ENCODE peak calls at places on chromosomes 16 and 17, in ten cellular contexts. One of them, this sample, is unnamed. For H3K4me1, the result is how much of the 10 kb centered on the place peaks cover.

GRCh38 chr17:1059131-1059795 is 62.3 kb downstream of the TIMM22 start:
- DNase-seq in IMR-90: no peak
- DNase-seq in heart right ventricle: no peak
- DNase-seq in pancreas: no peak
- DNase-seq in left ventricle myocardium inferior: no peak
- DNase-seq in body of pancreas: no peak
- DNase-seq in K562: no peak
- DNase-seq in hepatocyte: no peak
- DNase-seq in neural progenitor cell: no peak
- DNase-seq in ovary: no peak
- DNase-seq in this sample: no peak

GRCh38 chr17:83098241-83099085 is 19.1 kb downstream of the METRNL start:
- DNase-seq in IMR-90: no peak
- DNase-seq in heart right ventricle: no peak
- DNase-seq in pancreas: no peak
- DNase-seq in left ventricle myocardium inferior: no peak
- DNase-seq in body of pancreas: no peak
- DNase-seq in K562: no peak
- DNase-seq in hepatocyte: peak
- DNase-seq in neural progenitor cell: peak
- DNase-seq in ovary: no peak
- DNase-seq in this sample: no peak

GRCh38 chr17:72588961-72589360 is 468.1 kb downstream of the SOX9 start:
- DNase-seq in IMR-90: peak
- DNase-seq in heart right ventricle: no peak
- DNase-seq in pancreas: peak
- DNase-seq in left ventricle myocardium inferior: no peak
- DNase-seq in body of pancreas: peak
- DNase-seq in K562: no peak
- DNase-seq in hepatocyte: peak
- DNase-seq in neural progenitor cell: no peak
- DNase-seq in ovary: no peak
- DNase-seq in this sample: no peak

GRCh38 chr16:47523342-47524006 is 62.3 kb downstream of the PHKB start:
- DNase-seq in IMR-90: no peak
- DNase-seq in heart right ventricle: no peak
- DNase-seq in pancreas: no peak
- DNase-seq in left ventricle myocardium inferior: no peak
- DNase-seq in body of pancreas: no peak
- DNase-seq in K562: no peak
- DNase-seq in hepatocyte: no peak
- DNase-seq in neural progenitor cell: no peak
- DNase-seq in ovary: no peak
- DNase-seq in this sample: no peak

GRCh38 chr17:31495049-31495885 is 103.8 kb downstream of the RAB11FIP4 start:
- DNase-seq in IMR-90: no peak
- DNase-seq in heart right ventricle: no peak
- DNase-seq in pancreas: peak
- DNase-seq in left ventricle myocardium inferior: no peak
- DNase-seq in body of pancreas: peak
- DNase-seq in K562: no peak
- DNase-seq in hepatocyte: no peak
- DNase-seq in neural progenitor cell: no peak
- DNase-seq in ovary: no peak
- DNase-seq in this sample: no peak

GRCh38 chr16:85641305-85641704 is 28.2 kb downstream of the GSE1 start:
- DNase-seq in IMR-90: no peak
- DNase-seq in heart right ventricle: no peak
- DNase-seq in pancreas: peak
- DNase-seq in left ventricle myocardium inferior: no peak
- DNase-seq in body of pancreas: no peak
- DNase-seq in K562: no peak
- DNase-seq in hepatocyte: no peak
- DNase-seq in neural progenitor cell: no peak
- DNase-seq in ovary: peak
- DNase-seq in this sample: no peak

GRCh38 chr16:46975165-46975564 is 1.7 kb upstream of the DNAJA2 start:
- DNase-seq in IMR-90: no peak
- DNase-seq in heart right ventricle: no peak
- DNase-seq in pancreas: no peak
- DNase-seq in left ventricle myocardium inferior: no peak
- DNase-seq in body of pancreas: no peak
- DNase-seq in K562: no peak
- DNase-seq in hepatocyte: no peak
- DNase-seq in neural progenitor cell: no peak
- DNase-seq in ovary: peak
- DNase-seq in this sample: no peak

GRCh38 chr17:38418693-38419507 is 9.4 kb upstream of the ARHGAP23 start:
- DNase-seq in IMR-90: no peak
- DNase-seq in heart right ventricle: no peak
- DNase-seq in pancreas: no peak
- DNase-seq in left ventricle myocardium inferior: no peak
- DNase-seq in body of pancreas: no peak
- DNase-seq in K562: peak
- DNase-seq in hepatocyte: no peak
- DNase-seq in neural progenitor cell: peak
- DNase-seq in ovary: no peak
- DNase-seq in this sample: no peak

GRCh38 chr16:88965826-88966480 is 11.1 kb downstream of the CBFA2T3 start:
- DNase-seq in IMR-90: no peak
- DNase-seq in heart right ventricle: no peak
- DNase-seq in pancreas: no peak
- DNase-seq in left ventricle myocardium inferior: no peak
- DNase-seq in body of pancreas: no peak
- DNase-seq in K562: no peak
- DNase-seq in hepatocyte: no peak
- DNase-seq in neural progenitor cell: no peak
- DNase-seq in ovary: no peak
- DNase-seq in this sample: peak

GRCh38 chr16:88969361-88969831 is 7.6 kb downstream of the CBFA2T3 start:
- DNase-seq in IMR-90: no peak
- DNase-seq in heart right ventricle: no peak
- DNase-seq in pancreas: no peak
- DNase-seq in left ventricle myocardium inferior: no peak
- DNase-seq in body of pancreas: no peak
- DNase-seq in K562: no peak
- DNase-seq in hepatocyte: no peak
- DNase-seq in neural progenitor cell: peak
- DNase-seq in ovary: no peak
- DNase-seq in this sample: no peak

GRCh38 chr16:88966986-88967799 is 9.8 kb downstream of the CBFA2T3 start:
- DNase-seq in IMR-90: no peak
- DNase-seq in heart right ventricle: no peak
- DNase-seq in pancreas: no peak
- DNase-seq in left ventricle myocardium inferior: no peak
- DNase-seq in body of pancreas: no peak
- DNase-seq in K562: no peak
- DNase-seq in hepatocyte: no peak
- DNase-seq in neural progenitor cell: no peak
- DNase-seq in ovary: no peak
- DNase-seq in this sample: no peak

GRCh38 chr16:88968589-88969280 is 8.3 kb downstream of the CBFA2T3 start:
- DNase-seq in IMR-90: no peak
- DNase-seq in heart right ventricle: no peak
- DNase-seq in pancreas: no peak
- DNase-seq in left ventricle myocardium inferior: no peak
- DNase-seq in body of pancreas: no peak
- DNase-seq in K562: no peak
- DNase-seq in hepatocyte: no peak
- DNase-seq in neural progenitor cell: no peak
- DNase-seq in ovary: no peak
- DNase-seq in this sample: no peak

GRCh38 chr16:88967800-88968588 is 9.0 kb downstream of the CBFA2T3 start:
- DNase-seq in IMR-90: no peak
- DNase-seq in heart right ventricle: no peak
- DNase-seq in pancreas: no peak
- DNase-seq in left ventricle myocardium inferior: no peak
- DNase-seq in body of pancreas: no peak
- DNase-seq in K562: no peak
- DNase-seq in hepatocyte: no peak
- DNase-seq in neural progenitor cell: no peak
- DNase-seq in ovary: no peak
- DNase-seq in this sample: no peak
- H3K4me3 ChIP-seq in IMR-90: no peak
- H3K4me3 ChIP-seq in heart right ventricle: no peak
- H3K4me3 ChIP-seq in pancreas: no peak
- H3K4me3 ChIP-seq in left ventricle myocardium inferior: no peak
- H3K4me3 ChIP-seq in body of pancreas: no peak
- H3K4me3 ChIP-seq in K562: no peak
- H3K4me3 ChIP-seq in hepatocyte: no peak
- H3K4me3 ChIP-seq in neural progenitor cell: no peak
- H3K4me3 ChIP-seq in ovary: no peak
- H3K4me3 ChIP-seq in this sample: peak

GRCh38 chr17:67490471-67490870 is 113.4 kb downstream of the PITPNC1 start:
- DNase-seq in IMR-90: no peak
- DNase-seq in heart right ventricle: no peak
- DNase-seq in pancreas: no peak
- DNase-seq in left ventricle myocardium inferior: no peak
- DNase-seq in body of pancreas: no peak
- DNase-seq in K562: no peak
- DNase-seq in hepatocyte: no peak
- DNase-seq in neural progenitor cell: peak
- DNase-seq in ovary: no peak
- DNase-seq in this sample: peak

GRCh38 chr17:67487506-67487905 is 110.4 kb downstream of the PITPNC1 start:
- DNase-seq in IMR-90: peak
- DNase-seq in heart right ventricle: no peak
- DNase-seq in pancreas: no peak
- DNase-seq in left ventricle myocardium inferior: no peak
- DNase-seq in body of pancreas: no peak
- DNase-seq in K562: no peak
- DNase-seq in hepatocyte: no peak
- DNase-seq in neural progenitor cell: no peak
- DNase-seq in ovary: no peak
- DNase-seq in this sample: no peak

GRCh38 chr17:67488161-67488560 is 111.1 kb downstream of the PITPNC1 start:
- DNase-seq in IMR-90: no peak
- DNase-seq in heart right ventricle: peak
- DNase-seq in pancreas: no peak
- DNase-seq in left ventricle myocardium inferior: peak
- DNase-seq in body of pancreas: peak
- DNase-seq in K562: no peak
- DNase-seq in hepatocyte: no peak
- DNase-seq in neural progenitor cell: no peak
- DNase-seq in ovary: no peak
- DNase-seq in this sample: no peak

GRCh38 chr17:67488768-67489167 is 111.7 kb downstream of the PITPNC1 start:
- DNase-seq in IMR-90: no peak
- DNase-seq in heart right ventricle: no peak
- DNase-seq in pancreas: no peak
- DNase-seq in left ventricle myocardium inferior: no peak
- DNase-seq in body of pancreas: no peak
- DNase-seq in K562: no peak
- DNase-seq in hepatocyte: no peak
- DNase-seq in neural progenitor cell: no peak
- DNase-seq in ovary: no peak
- DNase-seq in this sample: no peak

DNA sequence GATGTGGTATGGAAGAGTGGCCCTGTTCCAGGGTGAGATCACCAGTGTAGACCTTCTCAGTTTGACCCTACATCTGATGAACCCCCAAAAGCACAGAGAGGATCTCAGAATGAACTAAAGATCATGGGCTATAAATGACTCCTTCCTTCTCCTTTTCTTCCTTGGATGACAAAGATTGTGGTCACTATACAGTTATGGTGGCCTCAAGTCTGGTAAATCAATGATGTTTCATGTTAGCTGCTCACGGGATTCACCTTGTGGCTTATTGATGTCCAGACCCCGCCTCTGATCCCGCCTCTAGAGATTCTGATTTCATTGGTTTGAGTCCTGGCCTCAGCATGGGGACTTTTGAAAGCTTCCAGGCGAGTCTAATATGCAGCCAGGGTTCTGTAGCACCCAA is 112.2 kb downstream of the PITPNC1 start:
- DNase-seq in IMR-90: no peak
- DNase-seq in heart right ventricle: no peak
- DNase-seq in pancreas: no peak
- DNase-seq in left ventricle myocardium inferior: no peak
- DNase-seq in body of pancreas: no peak
- DNase-seq in K562: no peak
- DNase-seq in hepatocyte: no peak
- DNase-seq in neural progenitor cell: no peak
- DNase-seq in ovary: no peak
- DNase-seq in this sample: no peak
- H3K4me1 ChIP-seq in IMR-90: under half
- H3K4me1 ChIP-seq in heart right ventricle: under half
- H3K4me1 ChIP-seq in pancreas: under half
- H3K4me1 ChIP-seq in left ventricle myocardium inferior: half or more
- H3K4me1 ChIP-seq in body of pancreas: under half
- H3K4me1 ChIP-seq in K562: under half
- H3K4me1 ChIP-seq in hepatocyte: under half
- H3K4me1 ChIP-seq in neural progenitor cell: under half
- H3K4me1 ChIP-seq in ovary: under half
- H3K4me1 ChIP-seq in this sample: half or more

GRCh38 chr17:28898261-28898955 is 875 bp upstream of the FLOT2 start:
- DNase-seq in IMR-90: no peak
- DNase-seq in heart right ventricle: no peak
- DNase-seq in pancreas: no peak
- DNase-seq in left ventricle myocardium inferior: no peak
- DNase-seq in body of pancreas: no peak
- DNase-seq in K562: no peak
- DNase-seq in hepatocyte: no peak
- DNase-seq in neural progenitor cell: no peak
- DNase-seq in ovary: no peak
- DNase-seq in this sample: no peak

GRCh38 chr17:28895794-28896447 is 1.6 kb downstream of the FLOT2 start:
- DNase-seq in IMR-90: no peak
- DNase-seq in heart right ventricle: no peak
- DNase-seq in pancreas: no peak
- DNase-seq in left ventricle myocardium inferior: no peak
- DNase-seq in body of pancreas: no peak
- DNase-seq in K562: no peak
- DNase-seq in hepatocyte: no peak
- DNase-seq in neural progenitor cell: peak
- DNase-seq in ovary: no peak
- DNase-seq in this sample: no peak

GRCh38 chr17:28896491-28896883 is 1.0 kb downstream of the FLOT2 start:
- DNase-seq in IMR-90: no peak
- DNase-seq in heart right ventricle: no peak
- DNase-seq in pancreas: no peak
- DNase-seq in left ventricle myocardium inferior: no peak
- DNase-seq in body of pancreas: no peak
- DNase-seq in K562: no peak
- DNase-seq in hepatocyte: no peak
- DNase-seq in neural progenitor cell: no peak
- DNase-seq in ovary: no peak
- DNase-seq in this sample: no peak

GRCh38 chr17:28897769-28898259 is 281 bp upstream of the FLOT2 start:
- DNase-seq in IMR-90: no peak
- DNase-seq in heart right ventricle: peak
- DNase-seq in pancreas: no peak
- DNase-seq in left ventricle myocardium inferior: no peak
- DNase-seq in body of pancreas: no peak
- DNase-seq in K562: no peak
- DNase-seq in hepatocyte: no peak
- DNase-seq in neural progenitor cell: no peak
- DNase-seq in ovary: no peak
- DNase-seq in this sample: peak

GRCh38 chr17:28896884-28897768 is at the start of gene FLOT2:
- DNase-seq in IMR-90: peak
- DNase-seq in heart right ventricle: peak
- DNase-seq in pancreas: peak
- DNase-seq in left ventricle myocardium inferior: peak
- DNase-seq in body of pancreas: peak
- DNase-seq in K562: peak
- DNase-seq in hepatocyte: peak
- DNase-seq in neural progenitor cell: peak
- DNase-seq in ovary: peak
- DNase-seq in this sample: peak
- TF ChIP-seq CTCF in IMR-90: peak
- TF ChIP-seq CTCF in heart right ventricle: no peak
- TF ChIP-seq CTCF in pancreas: no peak
- TF ChIP-seq CTCF in left ventricle myocardium inferior: peak
- TF ChIP-seq CTCF in body of pancreas: peak
- TF ChIP-seq CTCF in K562: no peak
- TF ChIP-seq CTCF in hepatocyte: peak
- TF ChIP-seq CTCF in neural progenitor cell: peak
- TF ChIP-seq CTCF in ovary: no peak
- TF ChIP-seq CTCF in this sample: peak

GRCh38 chr16:73231969-73232554 is 184.1 kb upstream of the ZFHX3 start:
- DNase-seq in IMR-90: no peak
- DNase-seq in heart right ventricle: no peak
- DNase-seq in pancreas: peak
- DNase-seq in left ventricle myocardium inferior: no peak
- DNase-seq in body of pancreas: peak
- DNase-seq in K562: no peak
- DNase-seq in hepatocyte: no peak
- DNase-seq in neural progenitor cell: no peak
- DNase-seq in ovary: peak
- DNase-seq in this sample: no peak
- H3K4me3 ChIP-seq in IMR-90: no peak
- H3K4me3 ChIP-seq in heart right ventricle: peak
- H3K4me3 ChIP-seq in pancreas: peak
- H3K4me3 ChIP-seq in left ventricle myocardium inferior: peak
- H3K4me3 ChIP-seq in body of pancreas: peak
- H3K4me3 ChIP-seq in K562: no peak
- H3K4me3 ChIP-seq in hepatocyte: no peak
- H3K4me3 ChIP-seq in neural progenitor cell: no peak
- H3K4me3 ChIP-seq in ovary: peak
- H3K4me3 ChIP-seq in this sample: no peak